ENCODE peak calls at places on chromosome 16, in four cellular contexts. Y is breast epithelium, K is cardiac fibroblast, M is A549. L is an unnamed sample.

GRCh38 chr16:10897134-10897533 is 20.1 kb downstream of the CIITA start:
- DNase-seq in Y (no peak), K (no peak), M (no peak), L (no peak)

GRCh38 chr16:49620868-49621239 is 235.1 kb downstream of the ZNF423 start:
- DNase-seq in Y (no peak), K (peak), M (no peak), L (no peak)

GRCh38 chr16:69798466-69798865 is 36.3 kb downstream of the WWP2 start:
- DNase-seq in Y (no peak), K (peak), M (no peak), L (peak)

GRCh38 chr16:72876221-72876620 is 171.7 kb downstream of the ZFHX3 start:
- DNase-seq in Y (no peak), K (peak), M (no peak), L (peak)

GRCh38 chr16:75379911-75380847 is 53.1 kb downstream of the CFDP1 start:
- DNase-seq in Y (no peak), K (no peak), M (no peak), L (no peak)

GRCh38 chr16:89584768-89585549 is 9.4 kb downstream of the CPNE7 start:
- DNase-seq in Y (no peak), K (no peak), M (no peak), L (no peak)

GRCh38 chr16:57084257-57084770 is 8.1 kb upstream of the CPNE2 start:
- DNase-seq in Y (peak), K (peak), M (peak), L (peak)

GRCh38 chr16:77816293-77816692 is 27.9 kb downstream of the VAT1L start:
- DNase-seq in Y (no peak), K (peak), M (no peak), L (peak)

GRCh38 chr16:52191533-52192134 is 355.3 kb downstream of the TOX3 start:
- DNase-seq in Y (peak), K (peak), M (peak), L (peak)

GRCh38 chr16:53743149-53743566 is 39.2 kb downstream of the FTO start:
- DNase-seq in Y (no peak), K (peak), M (no peak), L (peak)

GRCh38 chr16:54467398-54467797 is 180.8 kb upstream of the IRX3 start:
- DNase-seq in Y (no peak), K (no peak), M (no peak), L (no peak)

GRCh38 chr16:55499951-55500350 is 8.9 kb upstream of the LPCAT2 start:
- DNase-seq in Y (peak), K (peak), M (no peak), L (peak)

GRCh38 chr16:8229011-8229520 is 361.2 kb downstream of the TMEM114 start:
- DNase-seq in Y (no peak), K (no peak), M (no peak), L (no peak)

GRCh38 chr16:17318200-17318599 is 152.6 kb downstream of the XYLT1 start:
- DNase-seq in Y (no peak), K (peak), M (no peak), L (peak)

GRCh38 chr16:66811043-66811442 is 9.7 kb upstream of the TERB1 start:
- DNase-seq in Y (no peak), K (no peak), M (no peak), L (no peak)

GRCh38 chr16:66814734-66815133 is 13.3 kb upstream of the TERB1 start:
- DNase-seq in Y (no peak), K (no peak), M (no peak), L (no peak)

GRCh38 chr16:66809765-66810164 is 8.4 kb upstream of the TERB1 start:
- DNase-seq in Y (no peak), K (no peak), M (no peak), L (no peak)

DNA sequence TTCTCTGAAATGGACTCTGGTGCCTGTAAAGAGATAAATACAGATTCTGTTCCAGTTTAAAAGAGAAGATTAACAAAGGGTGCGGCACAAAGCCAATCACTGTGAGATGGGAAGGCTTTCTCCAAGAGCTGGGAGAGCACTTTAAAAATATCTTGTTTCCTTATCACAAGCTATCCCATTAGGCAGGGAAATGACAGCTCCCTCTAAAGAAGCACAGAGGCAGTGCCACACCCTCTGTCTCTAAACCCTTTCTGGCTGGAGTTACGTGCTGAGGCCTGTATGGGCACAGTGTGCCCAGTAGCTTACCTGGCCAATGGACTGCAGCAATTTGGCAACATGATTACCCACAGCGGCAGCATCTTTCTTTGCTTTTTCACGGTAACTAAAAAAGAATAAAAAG is 9.0 kb upstream of the TERB1 start:
- DNase-seq in Y (no peak), K (no peak), M (no peak), L (no peak)
- TF ChIP-seq CTCF in Y (no peak), K (no peak), M (no peak), L (no peak)

GRCh38 chr16:50842013-50842505 is 100.2 kb downstream of the CYLD start:
- DNase-seq in Y (no peak), K (no peak), M (no peak), L (no peak)

GRCh38 chr16:50839920-50840729 is 98.2 kb downstream of the CYLD start:
- DNase-seq in Y (no peak), K (no peak), M (no peak), L (no peak)

GRCh38 chr16:50839356-50839755 is 97.5 kb downstream of the CYLD start:
- DNase-seq in Y (no peak), K (no peak), M (no peak), L (no peak)

GRCh38 chr16:50842589-50842988 is 100.7 kb downstream of the CYLD start:
- DNase-seq in Y (no peak), K (no peak), M (no peak), L (no peak)

DNA sequence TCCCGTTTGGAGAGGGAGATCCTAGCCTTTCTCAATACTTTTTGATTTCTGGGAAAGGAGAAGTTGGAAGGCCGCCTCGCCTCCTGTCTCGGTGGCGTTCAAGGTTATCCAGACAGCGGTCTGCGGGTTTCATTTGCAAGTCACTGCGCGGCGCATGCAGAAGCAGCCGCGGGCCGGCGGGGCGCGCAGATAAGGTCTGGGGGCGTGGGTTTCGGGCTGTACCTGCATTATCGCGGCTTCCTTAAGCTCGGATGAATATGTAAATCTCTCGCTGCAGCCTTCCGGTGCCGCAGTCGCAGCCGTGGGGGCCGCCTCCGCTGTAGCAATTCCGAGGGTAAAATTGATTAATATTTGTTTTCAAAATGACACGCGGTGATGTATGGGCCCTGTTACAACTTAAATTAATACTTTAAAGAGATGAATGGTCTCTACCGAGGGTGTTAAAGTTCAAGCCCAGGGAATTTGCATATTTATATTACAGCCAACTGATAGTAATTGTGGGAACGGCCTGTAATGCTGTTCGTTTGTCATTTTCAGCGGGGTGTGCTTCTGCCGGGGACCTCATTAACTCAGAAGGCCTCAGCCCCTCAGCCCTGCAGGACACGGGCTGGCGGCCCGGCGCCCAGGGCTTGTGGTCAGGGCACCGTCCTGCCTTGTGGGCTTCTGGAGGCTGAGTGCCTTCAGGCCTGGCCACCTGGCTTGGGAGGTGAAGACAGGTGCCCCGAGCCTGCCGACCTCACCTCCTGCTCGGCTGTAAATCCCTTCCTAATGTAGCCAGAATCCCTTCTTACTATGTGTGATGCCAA is 99.4 kb downstream of the CYLD start:
- DNase-seq in Y (no peak), K (peak), M (no peak), L (no peak)
- H3K4me3 ChIP-seq in Y (no peak), K (no peak), M (no peak), L (no peak)

GRCh38 chr16:2090819-2091721 is 43.3 kb downstream of the TSC2 start:
- DNase-seq in Y (no peak), K (peak), M (no peak), L (no peak)
- TF ChIP-seq CTCF in Y (peak), K (no peak), M (peak), L (no peak)

GRCh38 chr16:23401142-23401541 is 51.8 kb downstream of the COG7 start:
- DNase-seq in Y (no peak), K (no peak), M (no peak), L (no peak)
- H3K4me3 ChIP-seq in Y (no peak), K (no peak), M (no peak), L (no peak)

GRCh38 chr16:155031-155398 is 2.6 kb downstream of the HBZ start:
- DNase-seq in Y (no peak), K (no peak), M (no peak), L (no peak)

GRCh38 chr16:160691-161190 is 5.0 kb upstream of the HBM start:
- DNase-seq in Y (no peak), K (no peak), M (no peak), L (no peak)

GRCh38 chr16:154223-155030 is 2.0 kb downstream of the HBZ start:
- DNase-seq in Y (peak), K (no peak), M (no peak), L (no peak)

GRCh38 chr16:162271-162991 is 3.3 kb upstream of the HBM start:
- DNase-seq in Y (no peak), K (no peak), M (no peak), L (no peak)

DNA sequence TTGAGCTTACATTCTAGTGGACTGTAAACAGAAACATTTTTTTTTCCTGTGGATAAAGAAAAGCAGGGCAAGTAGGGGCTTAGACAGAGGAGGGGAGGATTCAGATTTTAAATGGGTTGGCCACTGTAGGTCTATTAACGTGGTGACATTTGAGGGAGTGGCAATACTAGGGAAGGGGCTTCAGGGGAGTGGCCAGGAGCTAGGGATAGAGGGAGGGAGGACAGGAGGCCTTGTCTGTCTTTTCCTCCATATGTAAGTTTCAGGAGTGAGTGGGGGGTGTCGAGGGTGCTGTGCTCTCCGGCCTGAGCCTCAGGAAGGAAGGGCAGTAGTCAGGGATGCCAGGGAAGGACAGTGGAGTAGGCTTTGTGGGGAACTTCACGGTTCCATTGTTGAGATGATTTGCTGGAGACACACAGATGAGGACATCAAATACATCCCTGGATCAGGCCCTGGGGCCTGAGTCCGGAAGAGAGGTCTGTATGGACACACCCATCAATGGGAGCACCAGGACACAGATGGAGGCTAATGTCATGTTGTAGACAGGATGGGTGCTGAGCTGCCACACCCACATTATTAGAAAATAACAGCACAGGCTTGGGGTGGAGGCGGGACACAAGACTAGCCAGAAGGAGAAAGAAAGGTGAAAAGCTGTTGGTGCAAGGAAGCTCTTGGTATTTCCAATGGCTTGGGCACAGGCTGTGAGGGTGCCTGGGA is 6.5 kb upstream of the HBM start:
- DNase-seq in Y (no peak), K (no peak), M (no peak), L (no peak)
- TF ChIP-seq CTCF in Y (no peak), K (no peak), M (no peak), L (no peak)

GRCh38 chr16:85615852-85616607 is 2.9 kb downstream of the GSE1 start:
- DNase-seq in Y (peak), K (peak), M (peak), L (peak)

GRCh38 chr16:85616608-85617311 is 3.6 kb downstream of the GSE1 start:
- DNase-seq in Y (no peak), K (no peak), M (no peak), L (no peak)

GRCh38 chr16:85614338-85615013 is 1.4 kb downstream of the GSE1 start:
- DNase-seq in Y (no peak), K (no peak), M (peak), L (no peak)

GRCh38 chr16:85613609-85614337 is 651 bp downstream of the GSE1 start:
- DNase-seq in Y (peak), K (peak), M (peak), L (no peak)

DNA sequence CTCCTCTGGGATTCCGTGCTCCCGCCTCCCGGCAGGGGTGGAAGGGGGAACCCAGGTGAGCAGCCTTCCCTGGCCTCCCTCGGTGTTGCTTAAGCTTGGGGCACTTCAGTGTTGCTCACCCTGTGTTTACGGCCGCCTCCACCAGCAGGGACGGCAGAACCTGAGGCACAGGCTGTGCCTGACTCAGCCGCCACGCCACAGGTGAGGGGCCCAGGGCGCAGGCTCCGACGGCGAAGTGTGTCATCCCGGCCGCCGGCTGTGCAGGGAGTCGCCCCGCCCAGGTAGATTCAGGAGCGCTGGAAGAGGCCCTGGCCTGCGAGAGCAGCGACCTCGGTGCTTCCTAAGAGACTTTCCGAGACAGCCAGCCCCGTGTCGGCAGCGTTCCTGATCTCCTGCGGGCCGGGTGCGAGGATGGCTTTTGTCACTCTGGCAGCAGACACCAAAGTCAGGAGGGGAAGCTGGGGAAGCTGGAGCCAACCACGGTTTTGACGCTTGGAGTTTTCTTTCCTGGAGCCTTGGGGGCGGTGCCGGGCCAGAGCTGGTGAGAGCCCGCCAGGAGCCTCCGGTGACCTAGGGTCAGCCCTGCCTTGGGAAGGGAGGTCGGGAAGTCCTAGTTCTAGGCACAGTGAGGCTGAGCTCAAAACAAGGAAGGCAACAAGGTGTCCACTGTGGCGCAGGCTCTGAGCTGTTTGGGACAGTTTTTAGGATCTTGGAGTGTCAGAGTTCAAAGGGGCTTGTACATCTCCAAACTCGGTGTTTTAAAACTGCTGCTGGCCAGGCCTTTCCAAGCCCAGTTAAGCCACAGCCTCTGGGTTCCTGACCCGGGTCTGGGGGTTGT is 2.1 kb downstream of the GSE1 start:
- DNase-seq in Y (peak), K (no peak), M (peak), L (no peak)
- H3K4me3 ChIP-seq in Y (no peak), K (no peak), M (peak), L (no peak)

L was measured in AG10803.